ENCODE peak calls at places on chromosomes 13 and 19, in eight cellular contexts. L is AG10803, C is fibroblast of pulmonary artery, W is mucosa of gallbladder, A is colonic mucosa, G is aorta, E is posterior cingulate gyrus, Y is HEK293T. J is an unnamed sample.

GRCh38 chr13:92514420-92515125 is 712.0 kb upstream of the GPC6 start:
- DNase-seq in L (no peak), C (no peak), W (no peak), A (no peak), G (no peak), E (no peak), Y (no peak), J (no peak)

GRCh38 chr19:1258161-1258492 is 9.7 kb downstream of the MIDN start:
- DNase-seq in L (no peak), C (no peak), W (no peak), A (no peak), G (no peak), E (no peak), Y (no peak), J (no peak)

GRCh38 chr13:61410669-61411297 is 4.9 kb downstream of the PCDH20 start:
- DNase-seq in L (peak; percentile 4), C (peak; percentile 36), W (no peak), A (no peak), G (no peak), E (no peak), Y (peak; percentile 10), J (peak; percentile 44)

GRCh38 chr19:45173816-45174215 is 4.2 kb downstream of the TRAPPC6A start:
- DNase-seq in L (peak; percentile 79), C (no peak), W (no peak), A (no peak), G (no peak), E (no peak), Y (no peak), J (peak; percentile 77)

GRCh38 chr13:24905242-24905641 is 141.3 kb downstream of the RNF17 start:
- DNase-seq in L (peak; percentile 40), C (peak; percentile 18), W (no peak), A (no peak), G (no peak), E (no peak), Y (no peak), J (peak; percentile 25)

GRCh38 chr19:15332311-15332996 is at the start of gene BRD4:
- DNase-seq in L (peak; percentile 48), C (peak; percentile 50), W (peak; percentile 60), A (peak; percentile 79), G (peak; percentile 91), E (peak; percentile 69), Y (peak; percentile 89), J (peak; percentile 77)

GRCh38 chr13:98171806-98172569 is 5.1 kb downstream of the RNF113B start:
- DNase-seq in L (peak; percentile 75), C (peak; percentile 33), W (peak; percentile 37), A (no peak), G (peak; percentile 78), E (peak; percentile 28), Y (peak; percentile 27), J (peak; percentile 88)

GRCh38 chr13:43785681-43786471 is 896 bp downstream of the ENOX1 start:
- DNase-seq in L (peak; percentile 69), C (peak; percentile 82), W (peak; percentile 68), A (peak; percentile 71), G (peak; percentile 90), E (peak; percentile 91), Y (peak; percentile 79), J (peak; percentile 77)

GRCh38 chr19:30046522-30046921 is 104.5 kb downstream of the URI1 start:
- DNase-seq in L (no peak), C (peak; percentile 9), W (no peak), A (no peak), G (no peak), E (no peak), Y (no peak), J (peak; percentile 27)

GRCh38 chr13:43879323-43880181 is at the start of the genes CCDC122 and LACC1:
- DNase-seq in L (peak; percentile 80), C (peak; percentile 85), W (peak; percentile 79), A (peak; percentile 78), G (peak; percentile 95), E (peak; percentile 66), Y (peak; percentile 81), J (peak; percentile 88)

GRCh38 chr19:737591-738093 is 13.3 kb upstream of the MISP start:
- DNase-seq in L (peak; percentile 9), C (peak; percentile 46), W (no peak), A (peak; percentile 70), G (peak; percentile 85), E (peak; percentile 49), Y (peak; percentile 86), J (peak; percentile 29)

GRCh38 chr13:23147264-23147663 is 33.5 kb upstream of the SGCG start:
- DNase-seq in L (no peak), C (no peak), W (no peak), A (no peak), G (no peak), E (no peak), Y (no peak), J (no peak)

GRCh38 chr13:35514166-35514565 is 37.7 kb upstream of the MAB21L1 start:
- DNase-seq in L (no peak), C (no peak), W (no peak), A (no peak), G (no peak), E (no peak), Y (no peak), J (no peak)

GRCh38 chr19:49119411-49120324 is at the start of gene PPFIA3:
- DNase-seq in L (peak; percentile 53), C (peak; percentile 66), W (peak; percentile 63), A (peak; percentile 59), G (peak; percentile 91), E (peak; percentile 47), Y (peak; percentile 28), J (peak; percentile 54)

GRCh38 chr13:95624020-95624419 is 20.5 kb downstream of the DZIP1 start:
- DNase-seq in L (peak; percentile 67), C (peak; percentile 76), W (peak; percentile 29), A (peak; percentile 29), G (no peak), E (peak; percentile 13), Y (peak; percentile 46), J (peak; percentile 77)

GRCh38 chr13:112818040-112818697 is 128.3 kb downstream of the ATP11A start:
- DNase-seq in L (no peak), C (no peak), W (no peak), A (no peak), G (peak; percentile 51), E (no peak), Y (no peak), J (no peak)

GRCh38 chr13:26628706-26629105 is 71.2 kb downstream of the WASF3 start:
- DNase-seq in L (peak; percentile 54), C (peak; percentile 56), W (no peak), A (peak; percentile 30), G (no peak), E (peak; percentile 17), Y (no peak), J (peak; percentile 15)

GRCh38 chr19:16315825-16316505 is 8.7 kb upstream of the KLF2 start:
- DNase-seq in L (peak; percentile 99), C (peak; percentile 100), W (peak; percentile 72), A (peak; percentile 41), G (no peak), E (no peak), Y (no peak), J (peak; percentile 37)

GRCh38 chr19:18274303-18274775 is at the start of gene IQCN:
- DNase-seq in L (no peak), C (peak; percentile 36), W (peak; percentile 54), A (peak; percentile 84), G (peak; percentile 86), E (no peak), Y (no peak), J (peak; percentile 43)

GRCh38 chr13:80824231-80824630 is 483.3 kb upstream of the SPRY2 start:
- DNase-seq in L (no peak), C (peak; percentile 75), W (no peak), A (no peak), G (no peak), E (no peak), Y (no peak), J (no peak)

GRCh38 chr13:42807866-42808265 is 26.5 kb downstream of the FAM216B start:
- DNase-seq in L (peak; percentile 40), C (peak; percentile 59), W (no peak), A (no peak), G (no peak), E (no peak), Y (no peak), J (peak; percentile 67)

GRCh38 chr13:111956261-111957151 is 110.4 kb upstream of the SOX1 start:
- DNase-seq in L (no peak), C (no peak), W (no peak), A (no peak), G (no peak), E (no peak), Y (no peak), J (no peak)

GRCh38 chr19:45154064-45154827 is 6.5 kb downstream of the NKPD1 start:
- DNase-seq in L (peak; percentile 50), C (peak; percentile 85), W (peak; percentile 58), A (no peak), G (peak; percentile 73), E (no peak), Y (peak; percentile 38), J (peak; percentile 74)

GRCh38 chr19:48745208-48745995 is 1.3 kb downstream of the IZUMO1 start:
- DNase-seq in L (peak; percentile 43), C (peak; percentile 72), W (peak; percentile 61), A (peak; percentile 72), G (no peak), E (peak; percentile 63), Y (peak; percentile 62), J (peak; percentile 66)

GRCh38 chr19:5520501-5520900 is 47.3 kb downstream of the TINCR start:
- DNase-seq in L (no peak), C (no peak), W (no peak), A (no peak), G (no peak), E (no peak), Y (no peak), J (no peak)

GRCh38 chr13:68369739-68370138 is 1139.6 kb upstream of the PCDH9 start:
- DNase-seq in L (no peak), C (no peak), W (no peak), A (no peak), G (no peak), E (no peak), Y (peak; percentile 72), J (peak; percentile 54)

GRCh38 chr19:14731200-14731599 is 41.4 kb downstream of the ZNF333 start:
- DNase-seq in L (no peak), C (no peak), W (no peak), A (no peak), G (no peak), E (no peak), Y (no peak), J (no peak)

J was measured in kidney tubule cell.